ENCODE peak calls at places on chromosomes 4 and X, in seven cellular contexts. X is NCI-H774; K is NB4; W is psoas muscle; P is stimulated activated CD4-positive, alpha-beta T cell treated with anti-CD3 and anti-CD28 coated beads, Interleukin-4, amount 100 ng/mL, for 4 hours; Q is DMS153; Z is AG10803. G is an unnamed sample.
A peak's percentile ranks its signal among the peaks of the same experiment; 100 is the strongest.

GRCh38 chr4:151583188-151583587 is 174.2 kb downstream of the FHIP1A start:
- DNase-seq in X (no peak), K (no peak), W (no peak), P (no peak), Q (no peak), Z (no peak), G (no peak)

GRCh38 chr4:121189811-121190210 is 25.7 kb upstream of the TNIP3 start:
- DNase-seq in X (no peak), K (peak; percentile 58), W (no peak), P (peak; percentile 7), Q (no peak), Z (no peak), G (no peak)

GRCh38 chr4:79831119-79831528 is 241.9 kb downstream of the ANTXR2 start:
- DNase-seq in X (no peak), K (no peak), W (no peak), P (no peak), Q (no peak), Z (no peak), G (no peak)

GRCh38 chr4:147981305-147981704 is 249.4 kb downstream of the ARHGAP10 start:
- DNase-seq in X (no peak), K (no peak), W (no peak), P (no peak), Q (no peak), Z (peak; percentile 75), G (no peak)

GRCh38 chrX:29082558-29082957 is 495.3 kb downstream of the IL1RAPL1 start:
- DNase-seq in X (no peak), K (no peak), W (no peak), P (no peak), Q (no peak), Z (no peak), G (no peak)

GRCh38 chrX:21481761-21482160 is 107.5 kb downstream of the CNKSR2 start:
- DNase-seq in X (no peak), K (no peak), W (no peak), P (no peak), Q (no peak), Z (no peak), G (no peak)

GRCh38 chrX:108323751-108324150 is 114.5 kb downstream of the COL4A6 start:
- DNase-seq in X (no peak), K (no peak), W (no peak), P (no peak), Q (no peak), Z (no peak), G (no peak)

GRCh38 chr4:143617994-143618679 is 82.3 kb downstream of the FREM3 start:
- DNase-seq in X (no peak), K (no peak), W (no peak), P (no peak), Q (no peak), Z (peak; percentile 8), G (no peak)

GRCh38 chr4:6195602-6196319 is 4.6 kb downstream of the JAKMIP1 start:
- DNase-seq in X (peak; percentile 35), K (no peak), W (no peak), P (no peak), Q (no peak), Z (no peak), G (peak; percentile 50)

GRCh38 chr4:148061139-148061476 is 329.2 kb downstream of the ARHGAP10 start:
- DNase-seq in X (no peak), K (no peak), W (no peak), P (no peak), Q (no peak), Z (no peak), G (no peak)

GRCh38 chr4:76610751-76611150 is 175.7 kb downstream of the SHROOM3 start:
- DNase-seq in X (no peak), K (no peak), W (no peak), P (no peak), Q (no peak), Z (no peak), G (no peak)

GRCh38 chr4:126238010-126238409 is 923.3 kb downstream of the FAT4 start:
- DNase-seq in X (no peak), K (no peak), W (no peak), P (no peak), Q (no peak), Z (no peak), G (no peak)

GRCh38 chrX:10526442-10526841 is 93.9 kb downstream of the MID1 start:
- DNase-seq in X (no peak), K (no peak), W (no peak), P (no peak), Q (no peak), Z (peak; percentile 67), G (no peak)

GRCh38 chrX:63581390-63581789 is 203.6 kb downstream of the ARHGEF9 start:
- DNase-seq in X (no peak), K (no peak), W (no peak), P (no peak), Q (no peak), Z (no peak), G (peak; percentile 61)

GRCh38 chr4:67020079-67020807 is 525.1 kb downstream of the CENPC start:
- DNase-seq in X (no peak), K (no peak), W (no peak), P (no peak), Q (no peak), Z (no peak), G (no peak)

GRCh38 chrX:51334276-51334675 is 1.7 kb downstream of the NUDT10 start:
- DNase-seq in X (no peak), K (no peak), W (no peak), P (no peak), Q (no peak), Z (peak; percentile 1), G (no peak)

GRCh38 chr4:47698837-47699236 is 139.0 kb downstream of the CORIN start:
- DNase-seq in X (no peak), K (no peak), W (no peak), P (no peak), Q (no peak), Z (no peak), G (no peak)

GRCh38 chr4:31807036-31807435 is 1086.9 kb downstream of the PCDH7 start:
- DNase-seq in X (no peak), K (no peak), W (no peak), P (no peak), Q (no peak), Z (no peak), G (no peak)

GRCh38 chr4:88531549-88531948 is 8.0 kb upstream of the PYURF start:
- DNase-seq in X (no peak), K (no peak), W (no peak), P (no peak), Q (no peak), Z (peak; percentile 12), G (no peak)

G was measured in WTC11.